ENCODE peak calls at places on chromosomes 6 and 20, in six cellular contexts. One of them, this sample, is unnamed.

GRCh38 chr20:9022361-9022760 is 46.5 kb upstream of the PLCB4 start:
- DNase-seq in A549: no peak
- DNase-seq in HepG2: no peak
- DNase-seq in IMR-90: no peak
- DNase-seq in HCT116: no peak
- DNase-seq in GM23338: no peak
- DNase-seq in this sample: no peak

GRCh38 chr20:23157741-23158140 is 71.6 kb upstream of the CD93 start:
- DNase-seq in A549: no peak
- DNase-seq in HCT116: no peak
- DNase-seq in GM23338: no peak
- DNase-seq in HepG2: no peak
- DNase-seq in IMR-90: no peak
- DNase-seq in this sample: no peak

GRCh38 chr6:168676552-168677317 is 235.8 kb downstream of the SMOC2 start:
- DNase-seq in GM23338: no peak
- DNase-seq in IMR-90: no peak
- DNase-seq in HCT116: no peak
- DNase-seq in HepG2: no peak
- DNase-seq in A549: no peak
- DNase-seq in this sample: peak; percentile 79

GRCh38 chr6:158870418-158870957 is 51.3 kb upstream of the EZR start:
- DNase-seq in HCT116: no peak
- DNase-seq in A549: no peak
- DNase-seq in GM23338: no peak
- DNase-seq in HepG2: no peak
- DNase-seq in IMR-90: no peak
- DNase-seq in this sample: no peak

GRCh38 chr20:58718729-58719128 is 26.1 kb downstream of the NPEPL1 start:
- DNase-seq in A549: no peak
- DNase-seq in GM23338: no peak
- DNase-seq in HepG2: no peak
- DNase-seq in IMR-90: no peak
- DNase-seq in HCT116: no peak
- DNase-seq in this sample: no peak

GRCh38 chr20:10249048-10249770 is 30.6 kb downstream of the SNAP25 start:
- DNase-seq in HCT116: no peak
- DNase-seq in HepG2: no peak
- DNase-seq in GM23338: peak; percentile 47
- DNase-seq in A549: peak; percentile 94
- DNase-seq in IMR-90: peak; percentile 44
- DNase-seq in this sample: no peak

GRCh38 chr6:16249971-16250370 is 11.6 kb downstream of the GMPR start:
- DNase-seq in GM23338: no peak
- DNase-seq in IMR-90: no peak
- DNase-seq in HepG2: peak; percentile 45
- DNase-seq in HCT116: no peak
- DNase-seq in A549: no peak
- DNase-seq in this sample: no peak

GRCh38 chr6:11851405-11851804 is 72.8 kb upstream of the ADTRP start:
- DNase-seq in HepG2: no peak
- DNase-seq in HCT116: no peak
- DNase-seq in A549: peak; percentile 38
- DNase-seq in GM23338: no peak
- DNase-seq in IMR-90: peak; percentile 82
- DNase-seq in this sample: peak; percentile 26

GRCh38 chr20:33791959-33792597 is 19.1 kb upstream of the CHMP4B start:
- DNase-seq in A549: peak; percentile 40
- DNase-seq in HCT116: no peak
- DNase-seq in IMR-90: peak; percentile 37
- DNase-seq in HepG2: peak; percentile 61
- DNase-seq in GM23338: peak; percentile 70
- DNase-seq in this sample: peak; percentile 57

GRCh38 chr6:125022391-125022989 is 60.3 kb downstream of the RNF217 start:
- DNase-seq in HCT116: no peak
- DNase-seq in HepG2: no peak
- DNase-seq in A549: no peak
- DNase-seq in IMR-90: no peak
- DNase-seq in GM23338: no peak
- DNase-seq in this sample: no peak

GRCh38 chr6:79512014-79512413 is 25.2 kb downstream of the LCA5 start:
- DNase-seq in A549: no peak
- DNase-seq in HepG2: no peak
- DNase-seq in HCT116: no peak
- DNase-seq in GM23338: no peak
- DNase-seq in IMR-90: no peak
- DNase-seq in this sample: no peak

GRCh38 chr6:110440026-110440425 is 24.7 kb upstream of the DDO start:
- DNase-seq in IMR-90: no peak
- DNase-seq in HepG2: no peak
- DNase-seq in HCT116: no peak
- DNase-seq in A549: no peak
- DNase-seq in GM23338: no peak
- DNase-seq in this sample: no peak

GRCh38 chr6:108222504-108222903 is 38.3 kb downstream of the SNX3 start:
- DNase-seq in IMR-90: peak; percentile 43
- DNase-seq in GM23338: no peak
- DNase-seq in HepG2: no peak
- DNase-seq in A549: peak; percentile 4
- DNase-seq in HCT116: no peak
- DNase-seq in this sample: no peak

GRCh38 chr6:106159531-106159940 is 73.4 kb downstream of the PRDM1 start:
- DNase-seq in GM23338: no peak
- DNase-seq in IMR-90: peak; percentile 93
- DNase-seq in A549: no peak
- DNase-seq in HepG2: no peak
- DNase-seq in HCT116: peak; percentile 18
- DNase-seq in this sample: peak; percentile 72

GRCh38 chr20:63700199-63701050 is 4.0 kb downstream of the TNFRSF6B start:
- DNase-seq in IMR-90: no peak
- DNase-seq in GM23338: no peak
- DNase-seq in HCT116: no peak
- DNase-seq in A549: no peak
- DNase-seq in HepG2: no peak
- DNase-seq in this sample: no peak

GRCh38 chr6:150056916-150057315 is 12.0 kb downstream of the ULBP3 start:
- DNase-seq in HepG2: no peak
- DNase-seq in HCT116: no peak
- DNase-seq in IMR-90: no peak
- DNase-seq in A549: no peak
- DNase-seq in GM23338: no peak
- DNase-seq in this sample: no peak

GRCh38 chr20:45959956-45960630 is 11.9 kb downstream of the ZNF335 start:
- DNase-seq in A549: no peak
- DNase-seq in IMR-90: no peak
- DNase-seq in GM23338: no peak
- DNase-seq in HCT116: no peak
- DNase-seq in HepG2: no peak
- DNase-seq in this sample: no peak

GRCh38 chr6:13813011-13813410 is 1.3 kb downstream of the MCUR1 start:
- DNase-seq in HepG2: no peak
- DNase-seq in IMR-90: no peak
- DNase-seq in A549: no peak
- DNase-seq in HCT116: no peak
- DNase-seq in GM23338: no peak
- DNase-seq in this sample: no peak

GRCh38 chr20:53883098-53883762 is 187.2 kb downstream of the BCAS1 start:
- DNase-seq in A549: peak; percentile 46
- DNase-seq in HCT116: no peak
- DNase-seq in GM23338: no peak
- DNase-seq in IMR-90: peak; percentile 86
- DNase-seq in HepG2: no peak
- DNase-seq in this sample: peak; percentile 78

GRCh38 chr6:1461207-1461606 is 71.8 kb downstream of the FOXF2 start:
- DNase-seq in HepG2: no peak
- DNase-seq in HCT116: no peak
- DNase-seq in A549: no peak
- DNase-seq in IMR-90: peak; percentile 79
- DNase-seq in GM23338: no peak
- DNase-seq in this sample: peak; percentile 74

GRCh38 chr6:6224933-6225486 is 95.5 kb downstream of the F13A1 start:
- DNase-seq in HepG2: peak; percentile 31
- DNase-seq in A549: peak; percentile 12
- DNase-seq in IMR-90: no peak
- DNase-seq in GM23338: no peak
- DNase-seq in HCT116: no peak
- DNase-seq in this sample: no peak

GRCh38 chr6:70530023-70530422 is 36.7 kb upstream of the SDHAF4 start:
- DNase-seq in A549: no peak
- DNase-seq in HepG2: no peak
- DNase-seq in IMR-90: no peak
- DNase-seq in GM23338: no peak
- DNase-seq in HCT116: no peak
- DNase-seq in this sample: no peak

GRCh38 chr20:61322151-61322860 is 70.2 kb downstream of the CDH4 start:
- DNase-seq in HepG2: no peak
- DNase-seq in GM23338: no peak
- DNase-seq in A549: no peak
- DNase-seq in HCT116: no peak
- DNase-seq in IMR-90: no peak
- DNase-seq in this sample: no peak

GRCh38 chr6:29524444-29524843 is 35.1 kb downstream of the UBD start:
- DNase-seq in HCT116: no peak
- DNase-seq in A549: no peak
- DNase-seq in GM23338: no peak
- DNase-seq in IMR-90: no peak
- DNase-seq in HepG2: no peak
- DNase-seq in this sample: no peak

GRCh38 chr6:39075010-39075738 is 26.6 kb downstream of the GLP1R start:
- DNase-seq in HCT116: no peak
- DNase-seq in GM23338: no peak
- DNase-seq in IMR-90: no peak
- DNase-seq in A549: no peak
- DNase-seq in HepG2: no peak
- DNase-seq in this sample: no peak

GRCh38 chr20:62052842-62053464 is 12.7 kb downstream of the TAF4 start:
- DNase-seq in HCT116: no peak
- DNase-seq in HepG2: no peak
- DNase-seq in GM23338: no peak
- DNase-seq in A549: no peak
- DNase-seq in IMR-90: no peak
- DNase-seq in this sample: no peak

GRCh38 chr6:163745566-163746400 is 331.3 kb downstream of the QKI start:
- DNase-seq in IMR-90: peak; percentile 92
- DNase-seq in HepG2: peak; percentile 56
- DNase-seq in GM23338: no peak
- DNase-seq in HCT116: no peak
- DNase-seq in A549: peak; percentile 17
- DNase-seq in this sample: no peak

GRCh38 chr6:128713461-128713860 is 169.5 kb upstream of the LAMA2 start:
- DNase-seq in HepG2: no peak
- DNase-seq in A549: no peak
- DNase-seq in HCT116: no peak
- DNase-seq in GM23338: no peak
- DNase-seq in IMR-90: peak; percentile 78
- DNase-seq in this sample: no peak

GRCh38 chr6:69086689-69087088 is 451.6 kb downstream of the ADGRB3 start:
- DNase-seq in HepG2: no peak
- DNase-seq in IMR-90: no peak
- DNase-seq in A549: no peak
- DNase-seq in HCT116: no peak
- DNase-seq in GM23338: no peak
- DNase-seq in this sample: no peak

GRCh38 chr6:161583561-161583960 is 309.7 kb upstream of the AGPAT4 start:
- DNase-seq in HCT116: no peak
- DNase-seq in HepG2: no peak
- DNase-seq in GM23338: no peak
- DNase-seq in A549: no peak
- DNase-seq in IMR-90: no peak
- DNase-seq in this sample: no peak
- H3K4me2 ChIP-seq in HCT116: no peak overlapping the region
- H3K4me2 ChIP-seq in HepG2: no peak overlapping the region
- H3K4me2 ChIP-seq in GM23338: no peak overlapping the region
- H3K4me2 ChIP-seq in A549: no peak overlapping the region
- H3K4me2 ChIP-seq in IMR-90: no peak overlapping the region
- H3K4me2 ChIP-seq in this sample: no peak overlapping the region

GRCh38 chr6:7671581-7671980 is 54.3 kb upstream of the BMP6 start:
- DNase-seq in HCT116: no peak
- DNase-seq in IMR-90: peak; percentile 28
- DNase-seq in HepG2: no peak
- DNase-seq in A549: no peak
- DNase-seq in GM23338: no peak
- DNase-seq in this sample: no peak
- H3K4me2 ChIP-seq in HCT116: no peak overlapping the region
- H3K4me2 ChIP-seq in IMR-90: no peak overlapping the region
- H3K4me2 ChIP-seq in HepG2: no peak overlapping the region
- H3K4me2 ChIP-seq in A549: peak overlapping the region; percentile 36
- H3K4me2 ChIP-seq in GM23338: no peak overlapping the region
- H3K4me2 ChIP-seq in this sample: peak overlapping the region; percentile 26

GRCh38 chr20:18523066-18523465 is 15.3 kb downstream of the SEC23B start:
- DNase-seq in A549: no peak
- DNase-seq in IMR-90: no peak
- DNase-seq in HCT116: no peak
- DNase-seq in HepG2: no peak
- DNase-seq in GM23338: no peak
- DNase-seq in this sample: no peak

GRCh38 chr20:18532626-18533025 is 24.9 kb downstream of the SEC23B start:
- DNase-seq in A549: no peak
- DNase-seq in HCT116: no peak
- DNase-seq in HepG2: no peak
- DNase-seq in GM23338: no peak
- DNase-seq in IMR-90: no peak
- DNase-seq in this sample: no peak

GRCh38 chr20:18524646-18525045 is 16.9 kb downstream of the SEC23B start:
- DNase-seq in IMR-90: peak; percentile 68
- DNase-seq in A549: peak; percentile 54
- DNase-seq in HepG2: no peak
- DNase-seq in HCT116: no peak
- DNase-seq in GM23338: no peak
- DNase-seq in this sample: peak; percentile 80

GRCh38 chr20:18527836-18528235 is 20.1 kb downstream of the SEC23B start:
- DNase-seq in IMR-90: peak; percentile 75
- DNase-seq in A549: no peak
- DNase-seq in GM23338: no peak
- DNase-seq in HCT116: no peak
- DNase-seq in HepG2: no peak
- DNase-seq in this sample: no peak

DNA sequence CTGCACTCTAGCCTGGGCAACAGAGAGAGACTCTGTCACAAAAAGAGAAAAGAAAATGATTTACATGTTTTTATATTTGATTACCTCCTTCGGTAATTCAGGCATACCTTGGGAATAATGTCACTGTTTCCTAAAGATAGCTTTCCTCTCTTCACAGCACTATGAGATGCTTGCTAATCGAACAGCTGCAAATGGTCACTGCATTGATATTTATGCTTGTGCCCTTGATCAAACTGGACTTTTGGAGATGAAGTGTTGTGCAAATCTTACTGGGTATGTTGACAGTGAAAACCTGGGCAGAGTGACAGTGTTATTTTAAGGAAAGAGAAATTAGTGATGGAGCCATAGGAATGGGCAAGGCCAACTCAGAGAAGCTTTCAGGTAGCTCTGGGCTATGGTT is 19.6 kb downstream of the SEC23B start:
- DNase-seq in IMR-90: no peak
- DNase-seq in GM23338: no peak
- DNase-seq in HCT116: no peak
- DNase-seq in A549: no peak
- DNase-seq in HepG2: no peak
- DNase-seq in this sample: no peak
- H3K4me2 ChIP-seq in IMR-90: no peak overlapping the region
- H3K4me2 ChIP-seq in GM23338: no peak overlapping the region
- H3K4me2 ChIP-seq in HCT116: no peak overlapping the region
- H3K4me2 ChIP-seq in A549: no peak overlapping the region
- H3K4me2 ChIP-seq in HepG2: no peak overlapping the region
- H3K4me2 ChIP-seq in this sample: no peak overlapping the region

GRCh38 chr6:154367839-154368695 is 11.5 kb upstream of the IPCEF1 start:
- DNase-seq in HCT116: no peak
- DNase-seq in HepG2: no peak
- DNase-seq in IMR-90: no peak
- DNase-seq in A549: no peak
- DNase-seq in GM23338: no peak
- DNase-seq in this sample: peak; percentile 30
- H3K4me2 ChIP-seq in HCT116: no peak overlapping the region
- H3K4me2 ChIP-seq in HepG2: no peak overlapping the region
- H3K4me2 ChIP-seq in IMR-90: no peak overlapping the region
- H3K4me2 ChIP-seq in A549: no peak overlapping the region
- H3K4me2 ChIP-seq in GM23338: no peak overlapping the region
- H3K4me2 ChIP-seq in this sample: peak overlapping the region; percentile 4